ENCODE peak calls at places on chromosome 5, in eight cellular contexts. E is upper lobe of left lung, Q is AG10803, C is foreskin keratinocyte, O is IMR-90, M is WTC11, I is Calu3, F is GM20000. U is an unnamed sample.

GRCh38 chr5:143355710-143356109 is 47.8 kb downstream of the NR3C1 start:
- DNase-seq in E (peak), Q (peak), C (peak), O (peak), M (no peak), I (peak), F (no peak), U (peak)

GRCh38 chr5:135356522-135357318 is 42.3 kb downstream of the MACROH2A1 start:
- DNase-seq in E (no peak), Q (peak), C (no peak), O (peak), M (no peak), I (no peak), F (no peak), U (no peak)

GRCh38 chr5:135029468-135030122 is 4.4 kb downstream of the PITX1 start:
- DNase-seq in E (no peak), Q (no peak), C (no peak), O (no peak), M (no peak), I (no peak), F (no peak), U (no peak)

GRCh38 chr5:3856036-3856435 is 260.4 kb downstream of the IRX1 start:
- DNase-seq in E (no peak), Q (no peak), C (no peak), O (no peak), M (no peak), I (no peak), F (no peak), U (peak)

GRCh38 chr5:3595102-3595961 is at the start of gene IRX1:
- DNase-seq in E (peak), Q (peak), C (no peak), O (no peak), M (peak), I (no peak), F (peak), U (peak)

GRCh38 chr5:35924950-35925722 is 13.3 kb downstream of the CAPSL start:
- DNase-seq in E (peak), Q (peak), C (no peak), O (peak), M (peak), I (peak), F (peak), U (peak)

GRCh38 chr5:94395468-94395867 is 222.9 kb downstream of the KIAA0825 start:
- DNase-seq in E (no peak), Q (no peak), C (no peak), O (no peak), M (no peak), I (no peak), F (no peak), U (no peak)

GRCh38 chr5:169701910-169702451 is 64.9 kb downstream of the DOCK2 start:
- DNase-seq in E (no peak), Q (peak), C (no peak), O (peak), M (no peak), I (no peak), F (peak), U (peak)

GRCh38 chr5:84374568-84374967 is 10.1 kb downstream of the EDIL3 start:
- DNase-seq in E (no peak), Q (no peak), C (no peak), O (no peak), M (no peak), I (no peak), F (no peak), U (no peak)

GRCh38 chr5:115545065-115545882 is 699 bp upstream of the FEM1C start:
- DNase-seq in E (no peak), Q (no peak), C (no peak), O (peak), M (no peak), I (no peak), F (no peak), U (no peak)

GRCh38 chr5:176447538-176447981 is 625 bp upstream of the FAF2 start:
- DNase-seq in E (no peak), Q (no peak), C (no peak), O (no peak), M (peak), I (no peak), F (no peak), U (no peak)

GRCh38 chr5:35598707-35599370 is 18.8 kb upstream of the SPEF2 start:
- DNase-seq in E (no peak), Q (no peak), C (no peak), O (no peak), M (peak), I (peak), F (no peak), U (no peak)

GRCh38 chr5:39314591-39314990 is 49.7 kb downstream of the C9 start:
- DNase-seq in E (no peak), Q (no peak), C (no peak), O (no peak), M (no peak), I (no peak), F (no peak), U (peak)

GRCh38 chr5:177382423-177383029 is 1.7 kb upstream of the SLC34A1 start:
- DNase-seq in E (no peak), Q (peak), C (no peak), O (peak), M (peak), I (no peak), F (no peak), U (peak)

GRCh38 chr5:126531543-126532120 is 63.4 kb downstream of the ALDH7A1 start:
- DNase-seq in E (no peak), Q (peak), C (no peak), O (peak), M (no peak), I (no peak), F (no peak), U (no peak)

GRCh38 chr5:81315336-81315735 is 13.9 kb downstream of the ZCCHC9 start:
- DNase-seq in E (no peak), Q (peak), C (peak), O (peak), M (no peak), I (no peak), F (no peak), U (peak)

GRCh38 chr5:68565427-68565826 is 349.9 kb downstream of the PIK3R1 start:
- DNase-seq in E (no peak), Q (no peak), C (no peak), O (no peak), M (no peak), I (no peak), F (peak), U (no peak)

GRCh38 chr5:116881921-116882531 is 307.4 kb upstream of the SEMA6A start:
- DNase-seq in E (peak), Q (no peak), C (no peak), O (no peak), M (no peak), I (no peak), F (no peak), U (no peak)

GRCh38 chr5:138438724-138439536 is at the start of gene REEP2:
- DNase-seq in E (peak), Q (peak), C (no peak), O (peak), M (peak), I (peak), F (peak), U (peak)

GRCh38 chr5:154189256-154189818 is 1.2 kb upstream of the GALNT10 start:
- DNase-seq in E (no peak), Q (no peak), C (no peak), O (no peak), M (no peak), I (peak), F (no peak), U (no peak)

GRCh38 chr5:93193756-93194155 is 387.3 kb downstream of the NR2F1-AS1 start:
- DNase-seq in E (no peak), Q (peak), C (no peak), O (peak), M (no peak), I (no peak), F (no peak), U (no peak)

GRCh38 chr5:151020304-151021031 is at the start of gene GPX3:
- DNase-seq in E (peak), Q (peak), C (no peak), O (peak), M (peak), I (no peak), F (peak), U (peak)

GRCh38 chr5:145619806-145620205 is 215.3 kb downstream of the PRELID2 start:
- DNase-seq in E (no peak), Q (peak), C (no peak), O (peak), M (no peak), I (no peak), F (no peak), U (no peak)

GRCh38 chr5:5430136-5430535 is 7.7 kb downstream of the ICE1 start:
- DNase-seq in E (no peak), Q (no peak), C (no peak), O (no peak), M (no peak), I (no peak), F (no peak), U (no peak)

GRCh38 chr5:33309780-33310345 is 130.9 kb upstream of the TARS1 start:
- DNase-seq in E (no peak), Q (no peak), C (no peak), O (no peak), M (no peak), I (no peak), F (no peak), U (no peak)

GRCh38 chr5:86679529-86679928 is 61.8 kb downstream of the COX7C start:
- DNase-seq in E (peak), Q (peak), C (peak), O (peak), M (no peak), I (peak), F (peak), U (peak)

GRCh38 chr5:137037848-137038247 is 461.3 kb downstream of the SPOCK1 start:
- DNase-seq in E (no peak), Q (no peak), C (no peak), O (no peak), M (no peak), I (no peak), F (no peak), U (no peak)

GRCh38 chr5:116382025-116382873 is 192.4 kb downstream of the SEMA6A start:
- DNase-seq in E (no peak), Q (no peak), C (no peak), O (no peak), M (no peak), I (no peak), F (no peak), U (no peak)

GRCh38 chr5:95808686-95809413 is 13.7 kb downstream of the GLRX start:
- DNase-seq in E (peak), Q (peak), C (no peak), O (peak), M (no peak), I (no peak), F (peak), U (no peak)

GRCh38 chr5:154811653-154812465 is 38.5 kb downstream of the FAXDC2 start:
- DNase-seq in E (peak), Q (peak), C (peak), O (peak), M (peak), I (peak), F (peak), U (peak)

GRCh38 chr5:37738057-37738691 is 101.7 kb downstream of the GDNF start:
- DNase-seq in E (no peak), Q (peak), C (peak), O (peak), M (no peak), I (peak), F (peak), U (peak)

GRCh38 chr5:98774192-98775046 is 956 bp downstream of the RGMB start:
- DNase-seq in E (peak), Q (peak), C (no peak), O (peak), M (peak), I (peak), F (peak), U (peak)

GRCh38 chr5:68381909-68382308 is 166.4 kb downstream of the PIK3R1 start:
- DNase-seq in E (peak), Q (no peak), C (no peak), O (no peak), M (no peak), I (no peak), F (no peak), U (no peak)

GRCh38 chr5:143494162-143494561 is 90.7 kb upstream of the NR3C1 start:
- DNase-seq in E (no peak), Q (peak), C (no peak), O (peak), M (no peak), I (peak), F (no peak), U (peak)

GRCh38 chr5:57175586-57175985 is 1.7 kb downstream of the GPBP1 start:
- DNase-seq in E (no peak), Q (no peak), C (no peak), O (no peak), M (no peak), I (peak), F (peak), U (no peak)

GRCh38 chr5:143316844-143317631 is 86.4 kb downstream of the NR3C1 start:
- DNase-seq in E (no peak), Q (peak), C (no peak), O (no peak), M (no peak), I (no peak), F (no peak), U (no peak)

GRCh38 chr5:131635755-131636479 is 888 bp upstream of the RAPGEF6 start:
- DNase-seq in E (peak), Q (peak), C (no peak), O (no peak), M (peak), I (no peak), F (no peak), U (no peak)

GRCh38 chr5:96256795-96257470 is 176.1 kb downstream of the PCSK1 start:
- DNase-seq in E (no peak), Q (peak), C (peak), O (peak), M (no peak), I (no peak), F (peak), U (peak)

GRCh38 chr5:134273642-134274361 is 47.9 kb upstream of the PPP2CA start:
- DNase-seq in E (no peak), Q (no peak), C (peak), O (no peak), M (no peak), I (no peak), F (no peak), U (peak)

GRCh38 chr5:80064124-80064523 is 29.0 kb downstream of the THBS4 start:
- DNase-seq in E (no peak), Q (peak), C (no peak), O (no peak), M (no peak), I (no peak), F (no peak), U (no peak)

DNA sequence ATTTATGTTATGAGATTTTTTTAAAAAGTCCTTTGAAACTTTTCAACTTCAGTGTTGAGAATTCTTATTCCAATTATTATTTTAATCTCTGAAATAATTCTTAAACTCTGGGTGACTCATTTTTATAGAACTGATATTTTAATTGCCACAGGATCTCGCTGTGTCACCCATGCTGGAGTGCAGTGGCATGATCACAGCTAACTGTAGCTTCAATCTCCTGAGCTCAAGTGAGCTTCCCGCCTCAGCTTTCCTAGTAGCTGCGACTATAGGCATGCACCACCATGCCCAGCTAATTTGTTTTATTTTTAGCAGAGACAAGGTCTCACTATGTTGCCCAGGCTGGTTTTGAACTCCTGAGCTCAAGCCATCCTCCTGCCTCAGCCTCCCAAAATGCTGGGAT is 41.0 kb downstream of the DIMT1 start:
- DNase-seq in E (no peak), Q (no peak), C (no peak), O (no peak), M (no peak), I (no peak), F (no peak), U (no peak)
- TF ChIP-seq CTCF in E (no peak), Q (no peak), C (no peak), O (no peak), M (no peak), I (no peak), F (no peak), U (no peak)

DNA sequence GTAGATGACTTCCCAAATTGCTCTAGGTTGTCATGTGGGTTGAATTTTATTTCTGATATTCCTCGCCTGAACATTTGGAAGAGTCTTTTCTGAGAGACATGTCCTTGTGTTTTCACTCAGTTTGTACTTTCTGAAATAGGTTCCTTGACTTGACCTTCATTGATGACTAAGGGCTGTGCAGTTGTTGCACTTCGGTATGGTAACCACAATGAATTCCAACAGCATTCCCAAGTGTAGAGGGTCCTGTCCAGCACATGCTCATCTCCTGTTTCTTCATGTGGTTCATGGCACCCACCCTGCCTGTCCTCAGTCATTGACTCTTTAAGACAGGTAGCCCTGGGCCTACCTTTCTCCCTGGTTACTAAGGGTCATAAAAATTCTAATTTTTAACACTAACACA is 527.8 kb downstream of the MTRR start:
- DNase-seq in E (no peak), Q (peak), C (no peak), O (peak), M (no peak), I (no peak), F (no peak), U (no peak)
- TF ChIP-seq CTCF in E (no peak), Q (no peak), C (no peak), O (no peak), M (no peak), I (no peak), F (no peak), U (no peak)

GRCh38 chr5:172845190-172845975 is 11.3 kb downstream of the ERGIC1 start:
- DNase-seq in E (no peak), Q (no peak), C (no peak), O (no peak), M (no peak), I (no peak), F (no peak), U (no peak)

GRCh38 chr5:172846677-172847076 is 12.6 kb downstream of the ERGIC1 start:
- DNase-seq in E (no peak), Q (no peak), C (no peak), O (no peak), M (no peak), I (no peak), F (no peak), U (no peak)

GRCh38 chr5:172846249-172846648 is 12.2 kb downstream of the ERGIC1 start:
- DNase-seq in E (no peak), Q (no peak), C (no peak), O (no peak), M (no peak), I (no peak), F (no peak), U (peak)

GRCh38 chr5:172844577-172844838 is 10.5 kb downstream of the ERGIC1 start:
- DNase-seq in E (no peak), Q (no peak), C (no peak), O (no peak), M (no peak), I (no peak), F (no peak), U (no peak)

GRCh38 chr5:172843825-172844576 is 9.9 kb downstream of the ERGIC1 start:
- DNase-seq in E (no peak), Q (no peak), C (no peak), O (no peak), M (no peak), I (no peak), F (no peak), U (no peak)
- TF ChIP-seq CTCF in E (no peak), Q (no peak), C (no peak), O (no peak), M (no peak), I (no peak), F (no peak), U (no peak)

GRCh38 chr5:59346987-59347386 is 546.5 kb downstream of the PDE4D start:
- DNase-seq in E (no peak), Q (no peak), C (no peak), O (no peak), M (no peak), I (no peak), F (no peak), U (no peak)

GRCh38 chr5:59346514-59346913 is 547.0 kb downstream of the PDE4D start:
- DNase-seq in E (no peak), Q (no peak), C (no peak), O (no peak), M (no peak), I (no peak), F (no peak), U (no peak)

GRCh38 chr5:59351076-59351794 is 542.3 kb downstream of the PDE4D start:
- DNase-seq in E (no peak), Q (peak), C (no peak), O (peak), M (no peak), I (no peak), F (no peak), U (no peak)

GRCh38 chr5:59348189-59348588 is 545.3 kb downstream of the PDE4D start:
- DNase-seq in E (no peak), Q (no peak), C (no peak), O (no peak), M (no peak), I (peak), F (no peak), U (peak)
- TF ChIP-seq CTCF in E (no peak), Q (no peak), C (peak), O (no peak), M (no peak), I (no peak), F (no peak), U (no peak)

GRCh38 chr5:42991477-42992034 is 48.6 kb downstream of the ANXA2R start:
- DNase-seq in E (no peak), Q (no peak), C (no peak), O (peak), M (peak), I (peak), F (peak), U (no peak)

GRCh38 chr5:42993516-42994284 is 46.4 kb downstream of the ANXA2R start:
- DNase-seq in E (peak), Q (peak), C (no peak), O (peak), M (no peak), I (no peak), F (no peak), U (peak)

GRCh38 chr5:42992035-42992570 is 48.0 kb downstream of the ANXA2R start:
- DNase-seq in E (peak), Q (peak), C (no peak), O (peak), M (peak), I (peak), F (peak), U (peak)

GRCh38 chr5:42994285-42995151 is 45.6 kb downstream of the ANXA2R start:
- DNase-seq in E (peak), Q (peak), C (no peak), O (peak), M (peak), I (peak), F (peak), U (peak)

GRCh38 chr5:42995152-42995751 is 44.9 kb downstream of the ANXA2R start:
- DNase-seq in E (no peak), Q (peak), C (no peak), O (peak), M (no peak), I (no peak), F (no peak), U (no peak)
- TF ChIP-seq CTCF in E (no peak), Q (no peak), C (no peak), O (no peak), M (no peak), I (no peak), F (no peak), U (no peak)

U was measured in bronchial epithelial cell.